ENCODE peak calls at places on chromosome 15, in ten cellular contexts. One of them, this sample, is unnamed. For H3K4me1, the result is how much of the 10 kb centered on the place peaks cover.

GRCh38 chr15:40048155-40048792 is 9.3 kb upstream of the SRP14 start:
- DNase-seq in effector memory CD4-positive, alpha-beta T cell: no peak
- DNase-seq in Panc1: no peak
- DNase-seq in RWPE2: no peak
- DNase-seq in sigmoid colon: peak
- DNase-seq in endothelial cell of umbilical vein: peak
- DNase-seq in ascending aorta: peak
- DNase-seq in endodermal cell: no peak
- DNase-seq in adrenal gland: peak
- DNase-seq in mesenchymal stem cell: no peak
- DNase-seq in this sample: peak

GRCh38 chr15:51623386-51623938 is 891 bp upstream of the DMXL2 start:
- DNase-seq in effector memory CD4-positive, alpha-beta T cell: no peak
- DNase-seq in Panc1: no peak
- DNase-seq in RWPE2: no peak
- DNase-seq in sigmoid colon: no peak
- DNase-seq in endothelial cell of umbilical vein: peak
- DNase-seq in ascending aorta: no peak
- DNase-seq in endodermal cell: no peak
- DNase-seq in adrenal gland: no peak
- DNase-seq in mesenchymal stem cell: no peak
- DNase-seq in this sample: no peak

GRCh38 chr15:48456126-48456525 is 124.9 kb downstream of the DUT start:
- DNase-seq in effector memory CD4-positive, alpha-beta T cell: no peak
- DNase-seq in Panc1: no peak
- DNase-seq in RWPE2: no peak
- DNase-seq in sigmoid colon: no peak
- DNase-seq in endothelial cell of umbilical vein: no peak
- DNase-seq in ascending aorta: no peak
- DNase-seq in endodermal cell: no peak
- DNase-seq in adrenal gland: no peak
- DNase-seq in mesenchymal stem cell: no peak
- DNase-seq in this sample: no peak

GRCh38 chr15:72911658-72912057 is 128.1 kb upstream of the ADPGK start:
- DNase-seq in effector memory CD4-positive, alpha-beta T cell: no peak
- DNase-seq in Panc1: no peak
- DNase-seq in RWPE2: no peak
- DNase-seq in sigmoid colon: no peak
- DNase-seq in endothelial cell of umbilical vein: no peak
- DNase-seq in ascending aorta: no peak
- DNase-seq in endodermal cell: no peak
- DNase-seq in adrenal gland: no peak
- DNase-seq in mesenchymal stem cell: no peak
- DNase-seq in this sample: no peak

GRCh38 chr15:97915261-97915660 is 45.2 kb upstream of the ARRDC4 start:
- DNase-seq in effector memory CD4-positive, alpha-beta T cell: no peak
- DNase-seq in Panc1: no peak
- DNase-seq in RWPE2: no peak
- DNase-seq in sigmoid colon: no peak
- DNase-seq in endothelial cell of umbilical vein: no peak
- DNase-seq in ascending aorta: no peak
- DNase-seq in endodermal cell: no peak
- DNase-seq in adrenal gland: no peak
- DNase-seq in mesenchymal stem cell: no peak
- DNase-seq in this sample: no peak

GRCh38 chr15:68277131-68277604 is 377 bp upstream of the FEM1B start:
- DNase-seq in effector memory CD4-positive, alpha-beta T cell: no peak
- DNase-seq in Panc1: no peak
- DNase-seq in RWPE2: no peak
- DNase-seq in sigmoid colon: peak
- DNase-seq in endothelial cell of umbilical vein: no peak
- DNase-seq in ascending aorta: no peak
- DNase-seq in endodermal cell: no peak
- DNase-seq in adrenal gland: peak
- DNase-seq in mesenchymal stem cell: no peak
- DNase-seq in this sample: no peak

GRCh38 chr15:54816406-54816805 is 380.3 kb downstream of the RSL24D1 start:
- DNase-seq in effector memory CD4-positive, alpha-beta T cell: no peak
- DNase-seq in Panc1: no peak
- DNase-seq in RWPE2: no peak
- DNase-seq in sigmoid colon: no peak
- DNase-seq in endothelial cell of umbilical vein: no peak
- DNase-seq in ascending aorta: no peak
- DNase-seq in endodermal cell: no peak
- DNase-seq in adrenal gland: no peak
- DNase-seq in mesenchymal stem cell: no peak
- DNase-seq in this sample: no peak

GRCh38 chr15:70605606-70606410 is 157.6 kb downstream of the UACA start:
- DNase-seq in effector memory CD4-positive, alpha-beta T cell: no peak
- DNase-seq in Panc1: no peak
- DNase-seq in RWPE2: no peak
- DNase-seq in sigmoid colon: peak
- DNase-seq in endothelial cell of umbilical vein: peak
- DNase-seq in ascending aorta: no peak
- DNase-seq in endodermal cell: no peak
- DNase-seq in adrenal gland: peak
- DNase-seq in mesenchymal stem cell: peak
- DNase-seq in this sample: no peak

GRCh38 chr15:90408657-90409056 is 20.6 kb downstream of the IQGAP1 start:
- DNase-seq in effector memory CD4-positive, alpha-beta T cell: no peak
- DNase-seq in Panc1: no peak
- DNase-seq in RWPE2: no peak
- DNase-seq in sigmoid colon: no peak
- DNase-seq in endothelial cell of umbilical vein: no peak
- DNase-seq in ascending aorta: no peak
- DNase-seq in endodermal cell: no peak
- DNase-seq in adrenal gland: no peak
- DNase-seq in mesenchymal stem cell: no peak
- DNase-seq in this sample: no peak

GRCh38 chr15:27656296-27656987 is 442.7 kb downstream of the OCA2 start:
- DNase-seq in effector memory CD4-positive, alpha-beta T cell: no peak
- DNase-seq in Panc1: no peak
- DNase-seq in RWPE2: no peak
- DNase-seq in sigmoid colon: no peak
- DNase-seq in endothelial cell of umbilical vein: no peak
- DNase-seq in ascending aorta: no peak
- DNase-seq in endodermal cell: no peak
- DNase-seq in adrenal gland: no peak
- DNase-seq in mesenchymal stem cell: no peak
- DNase-seq in this sample: no peak

GRCh38 chr15:88835119-88835518 is 31.9 kb downstream of the ACAN start:
- DNase-seq in effector memory CD4-positive, alpha-beta T cell: no peak
- DNase-seq in Panc1: no peak
- DNase-seq in RWPE2: no peak
- DNase-seq in sigmoid colon: no peak
- DNase-seq in endothelial cell of umbilical vein: no peak
- DNase-seq in ascending aorta: no peak
- DNase-seq in endodermal cell: no peak
- DNase-seq in adrenal gland: no peak
- DNase-seq in mesenchymal stem cell: no peak
- DNase-seq in this sample: no peak

GRCh38 chr15:35061171-35062163 is 23.6 kb downstream of the NANOGP8 start:
- DNase-seq in effector memory CD4-positive, alpha-beta T cell: no peak
- DNase-seq in Panc1: peak
- DNase-seq in RWPE2: no peak
- DNase-seq in sigmoid colon: no peak
- DNase-seq in endothelial cell of umbilical vein: no peak
- DNase-seq in ascending aorta: no peak
- DNase-seq in endodermal cell: peak
- DNase-seq in adrenal gland: no peak
- DNase-seq in mesenchymal stem cell: no peak
- DNase-seq in this sample: no peak

GRCh38 chr15:35062164-35063099 is 22.7 kb downstream of the NANOGP8 start:
- DNase-seq in effector memory CD4-positive, alpha-beta T cell: no peak
- DNase-seq in Panc1: no peak
- DNase-seq in RWPE2: no peak
- DNase-seq in sigmoid colon: no peak
- DNase-seq in endothelial cell of umbilical vein: no peak
- DNase-seq in ascending aorta: no peak
- DNase-seq in endodermal cell: no peak
- DNase-seq in adrenal gland: no peak
- DNase-seq in mesenchymal stem cell: no peak
- DNase-seq in this sample: no peak

GRCh38 chr15:35067501-35068347 is 17.4 kb downstream of the NANOGP8 start:
- DNase-seq in effector memory CD4-positive, alpha-beta T cell: no peak
- DNase-seq in Panc1: no peak
- DNase-seq in RWPE2: no peak
- DNase-seq in sigmoid colon: no peak
- DNase-seq in endothelial cell of umbilical vein: no peak
- DNase-seq in ascending aorta: no peak
- DNase-seq in endodermal cell: no peak
- DNase-seq in adrenal gland: no peak
- DNase-seq in mesenchymal stem cell: peak
- DNase-seq in this sample: no peak

GRCh38 chr15:35068861-35069260 is 16.2 kb downstream of the NANOGP8 start:
- DNase-seq in effector memory CD4-positive, alpha-beta T cell: no peak
- DNase-seq in Panc1: no peak
- DNase-seq in RWPE2: no peak
- DNase-seq in sigmoid colon: no peak
- DNase-seq in endothelial cell of umbilical vein: no peak
- DNase-seq in ascending aorta: no peak
- DNase-seq in endodermal cell: no peak
- DNase-seq in adrenal gland: no peak
- DNase-seq in mesenchymal stem cell: no peak
- DNase-seq in this sample: no peak

GRCh38 chr15:35066094-35066493 is 19.0 kb downstream of the NANOGP8 start:
- DNase-seq in effector memory CD4-positive, alpha-beta T cell: no peak
- DNase-seq in Panc1: no peak
- DNase-seq in RWPE2: no peak
- DNase-seq in sigmoid colon: no peak
- DNase-seq in endothelial cell of umbilical vein: no peak
- DNase-seq in ascending aorta: no peak
- DNase-seq in endodermal cell: no peak
- DNase-seq in adrenal gland: no peak
- DNase-seq in mesenchymal stem cell: no peak
- DNase-seq in this sample: no peak
- H3K4me1 ChIP-seq in effector memory CD4-positive, alpha-beta T cell: under half
- H3K4me1 ChIP-seq in Panc1: under half
- H3K4me1 ChIP-seq in RWPE2: under half
- H3K4me1 ChIP-seq in sigmoid colon: under half
- H3K4me1 ChIP-seq in endothelial cell of umbilical vein: under half
- H3K4me1 ChIP-seq in ascending aorta: under half
- H3K4me1 ChIP-seq in endodermal cell: under half
- H3K4me1 ChIP-seq in adrenal gland: under half
- H3K4me1 ChIP-seq in mesenchymal stem cell: under half
- H3K4me1 ChIP-seq in this sample: under half

GRCh38 chr15:45167631-45168205 is 20.0 kb downstream of the SHF start:
- DNase-seq in effector memory CD4-positive, alpha-beta T cell: no peak
- DNase-seq in Panc1: no peak
- DNase-seq in RWPE2: no peak
- DNase-seq in sigmoid colon: no peak
- DNase-seq in endothelial cell of umbilical vein: no peak
- DNase-seq in ascending aorta: no peak
- DNase-seq in endodermal cell: no peak
- DNase-seq in adrenal gland: no peak
- DNase-seq in mesenchymal stem cell: no peak
- DNase-seq in this sample: no peak
- H3K4me3 ChIP-seq in effector memory CD4-positive, alpha-beta T cell: peak
- H3K4me3 ChIP-seq in Panc1: peak
- H3K4me3 ChIP-seq in RWPE2: peak
- H3K4me3 ChIP-seq in sigmoid colon: peak
- H3K4me3 ChIP-seq in endothelial cell of umbilical vein: no peak
- H3K4me3 ChIP-seq in ascending aorta: peak
- H3K4me3 ChIP-seq in endodermal cell: peak
- H3K4me3 ChIP-seq in adrenal gland: peak
- H3K4me3 ChIP-seq in mesenchymal stem cell: peak
- H3K4me3 ChIP-seq in this sample: no peak

DNA sequence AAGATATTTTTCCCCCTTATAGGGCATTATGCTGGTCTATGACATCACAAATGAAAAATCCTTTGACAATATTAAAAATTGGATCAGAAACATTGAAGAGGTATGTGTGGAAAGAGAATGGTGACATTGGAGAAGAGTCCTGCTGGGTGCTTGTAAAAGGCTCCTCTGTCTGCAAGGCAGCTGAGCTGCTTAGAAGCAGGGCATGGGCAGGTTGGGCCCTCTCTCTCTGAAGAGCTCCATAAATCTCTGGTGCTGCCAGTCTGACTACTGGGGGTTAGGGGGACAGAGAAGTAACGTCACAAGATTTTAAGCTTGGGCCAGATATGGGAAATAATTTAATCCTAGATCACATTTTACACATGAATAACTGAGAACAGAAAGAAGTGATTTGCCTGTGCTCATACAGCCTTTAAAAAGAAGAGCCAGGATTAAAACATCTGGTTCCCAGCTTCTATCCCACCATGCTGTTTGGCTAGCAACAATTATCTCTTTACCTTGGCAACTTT is 21.9 kb upstream of the APH1B start:
- DNase-seq in effector memory CD4-positive, alpha-beta T cell: no peak
- DNase-seq in Panc1: no peak
- DNase-seq in RWPE2: no peak
- DNase-seq in sigmoid colon: no peak
- DNase-seq in endothelial cell of umbilical vein: no peak
- DNase-seq in ascending aorta: no peak
- DNase-seq in endodermal cell: peak
- DNase-seq in adrenal gland: no peak
- DNase-seq in mesenchymal stem cell: no peak
- DNase-seq in this sample: no peak
- H3K27ac ChIP-seq in effector memory CD4-positive, alpha-beta T cell: no peak
- H3K27ac ChIP-seq in Panc1: no peak
- H3K27ac ChIP-seq in RWPE2: no peak
- H3K27ac ChIP-seq in sigmoid colon: no peak
- H3K27ac ChIP-seq in endothelial cell of umbilical vein: no peak
- H3K27ac ChIP-seq in ascending aorta: no peak
- H3K27ac ChIP-seq in endodermal cell: peak
- H3K27ac ChIP-seq in adrenal gland: no peak
- H3K27ac ChIP-seq in mesenchymal stem cell: peak
- H3K27ac ChIP-seq in this sample: no peak

GRCh38 chr15:73952913-73953750 is 26.9 kb downstream of the LOXL1 start:
- DNase-seq in effector memory CD4-positive, alpha-beta T cell: no peak
- DNase-seq in Panc1: no peak
- DNase-seq in RWPE2: peak
- DNase-seq in sigmoid colon: peak
- DNase-seq in endothelial cell of umbilical vein: no peak
- DNase-seq in ascending aorta: peak
- DNase-seq in endodermal cell: no peak
- DNase-seq in adrenal gland: no peak
- DNase-seq in mesenchymal stem cell: no peak
- DNase-seq in this sample: no peak

GRCh38 chr15:73955851-73956250 is 29.6 kb downstream of the LOXL1 start:
- DNase-seq in effector memory CD4-positive, alpha-beta T cell: no peak
- DNase-seq in Panc1: no peak
- DNase-seq in RWPE2: peak
- DNase-seq in sigmoid colon: peak
- DNase-seq in endothelial cell of umbilical vein: no peak
- DNase-seq in ascending aorta: peak
- DNase-seq in endodermal cell: no peak
- DNase-seq in adrenal gland: no peak
- DNase-seq in mesenchymal stem cell: no peak
- DNase-seq in this sample: no peak

GRCh38 chr15:73955326-73955725 is 29.1 kb downstream of the LOXL1 start:
- DNase-seq in effector memory CD4-positive, alpha-beta T cell: no peak
- DNase-seq in Panc1: no peak
- DNase-seq in RWPE2: peak
- DNase-seq in sigmoid colon: peak
- DNase-seq in endothelial cell of umbilical vein: no peak
- DNase-seq in ascending aorta: peak
- DNase-seq in endodermal cell: no peak
- DNase-seq in adrenal gland: no peak
- DNase-seq in mesenchymal stem cell: no peak
- DNase-seq in this sample: no peak

GRCh38 chr15:73956276-73957086 is 30.2 kb downstream of the LOXL1 start:
- DNase-seq in effector memory CD4-positive, alpha-beta T cell: no peak
- DNase-seq in Panc1: peak
- DNase-seq in RWPE2: peak
- DNase-seq in sigmoid colon: peak
- DNase-seq in endothelial cell of umbilical vein: peak
- DNase-seq in ascending aorta: peak
- DNase-seq in endodermal cell: no peak
- DNase-seq in adrenal gland: no peak
- DNase-seq in mesenchymal stem cell: peak
- DNase-seq in this sample: no peak

GRCh38 chr15:73954188-73955145 is 28.2 kb downstream of the LOXL1 start:
- DNase-seq in effector memory CD4-positive, alpha-beta T cell: no peak
- DNase-seq in Panc1: no peak
- DNase-seq in RWPE2: peak
- DNase-seq in sigmoid colon: peak
- DNase-seq in endothelial cell of umbilical vein: no peak
- DNase-seq in ascending aorta: peak
- DNase-seq in endodermal cell: peak
- DNase-seq in adrenal gland: no peak
- DNase-seq in mesenchymal stem cell: no peak
- DNase-seq in this sample: no peak
- H3K4me1 ChIP-seq in effector memory CD4-positive, alpha-beta T cell: under half
- H3K4me1 ChIP-seq in Panc1: under half
- H3K4me1 ChIP-seq in RWPE2: under half
- H3K4me1 ChIP-seq in sigmoid colon: under half
- H3K4me1 ChIP-seq in endothelial cell of umbilical vein: under half
- H3K4me1 ChIP-seq in ascending aorta: half or more
- H3K4me1 ChIP-seq in endodermal cell: under half
- H3K4me1 ChIP-seq in adrenal gland: under half
- H3K4me1 ChIP-seq in mesenchymal stem cell: under half
- H3K4me1 ChIP-seq in this sample: under half

This sample was measured in CD4-positive, alpha-beta memory T cell.